ENCODE peak calls at places on chromosomes 3 and 15, in nine cellular contexts. L is colonic mucosa; B is progenitor cell of endocrine pancreas; Z is CD4-positive, alpha-beta T cell; P is HepG2; M is B cell; A is lower lobe of right lung; V is esophagus squamous epithelium; R is glutamatergic neuron. D is an unnamed sample.

GRCh38 chr3:1943395-1944118 is 155.1 kb upstream of the CNTN4 start:
- DNase-seq in L (no peak), B (no peak), Z (no peak), P (no peak), M (no peak), A (no peak), V (no peak), R (no peak), D (no peak)

GRCh38 chr3:62139957-62140356 is 233.4 kb downstream of the FEZF2 start:
- DNase-seq in L (no peak), B (no peak), Z (no peak), P (no peak), M (no peak), A (no peak), V (no peak), R (no peak), D (no peak)

GRCh38 chr3:5051772-5052171 is 70.3 kb upstream of the ARL8B start:
- DNase-seq in L (no peak), B (no peak), Z (no peak), P (no peak), M (no peak), A (no peak), V (no peak), R (no peak), D (peak)

GRCh38 chr3:196974661-196975060 is 6.0 kb upstream of the PIGZ start:
- DNase-seq in L (no peak), B (no peak), Z (no peak), P (no peak), M (no peak), A (no peak), V (no peak), R (no peak), D (no peak)

GRCh38 chr15:49169880-49170597 is at the start of gene GALK2:
- DNase-seq in L (peak), B (peak), Z (peak), P (peak), M (peak), A (peak), V (peak), R (peak), D (peak)

GRCh38 chr15:91890614-91891013 is 37.1 kb downstream of the SLCO3A1 start:
- DNase-seq in L (no peak), B (no peak), Z (no peak), P (no peak), M (no peak), A (no peak), V (no peak), R (no peak), D (no peak)

GRCh38 chr3:153151037-153151436 is 11.0 kb upstream of the RAP2B start:
- DNase-seq in L (no peak), B (no peak), Z (no peak), P (no peak), M (no peak), A (no peak), V (no peak), R (no peak), D (no peak)

GRCh38 chr3:71064976-71065763 is 518.4 kb downstream of the FOXP1 start:
- DNase-seq in L (peak), B (peak), Z (peak), P (peak), M (peak), A (peak), V (no peak), R (peak), D (peak)

GRCh38 chr15:72155021-72155621 is 36.9 kb downstream of the SENP8 start:
- DNase-seq in L (peak), B (no peak), Z (no peak), P (no peak), M (no peak), A (peak), V (no peak), R (no peak), D (no peak)

GRCh38 chr15:31263751-31264533 is 62.7 kb upstream of the KLF13 start:
- DNase-seq in L (peak), B (no peak), Z (peak), P (no peak), M (peak), A (peak), V (peak), R (no peak), D (no peak)

GRCh38 chr3:14057701-14058100 is 67.0 kb downstream of the CHCHD4 start:
- DNase-seq in L (peak), B (no peak), Z (no peak), P (no peak), M (no peak), A (no peak), V (no peak), R (no peak), D (no peak)

GRCh38 chr3:73086071-73086494 is 24.6 kb downstream of the EBLN2 start:
- DNase-seq in L (peak), B (no peak), Z (peak), P (peak), M (peak), A (no peak), V (no peak), R (peak), D (peak)

GRCh38 chr3:5047764-5048163 is 68.5 kb downstream of the BHLHE40 start:
- DNase-seq in L (no peak), B (no peak), Z (no peak), P (peak), M (no peak), A (no peak), V (no peak), R (no peak), D (no peak)

GRCh38 chr15:78634251-78635145 is 6.5 kb downstream of the CHRNB4 start:
- DNase-seq in L (no peak), B (no peak), Z (no peak), P (no peak), M (no peak), A (no peak), V (no peak), R (peak), D (no peak)

GRCh38 chr15:101295607-101296225 is 668 bp upstream of the SNRPA1 start:
- DNase-seq in L (no peak), B (no peak), Z (no peak), P (no peak), M (no peak), A (no peak), V (no peak), R (no peak), D (no peak)

GRCh38 chr15:33971811-33972210 is 3.5 kb downstream of the CHRM5 start:
- DNase-seq in L (no peak), B (no peak), Z (no peak), P (no peak), M (no peak), A (no peak), V (no peak), R (no peak), D (no peak)

GRCh38 chr3:133461291-133461690 is 61.4 kb downstream of the BFSP2 start:
- DNase-seq in L (no peak), B (no peak), Z (no peak), P (peak), M (no peak), A (no peak), V (no peak), R (no peak), D (no peak)

GRCh38 chr3:102129774-102130608 is 280.7 kb downstream of the NFKBIZ start:
- DNase-seq in L (no peak), B (no peak), Z (no peak), P (no peak), M (no peak), A (no peak), V (no peak), R (no peak), D (no peak)

GRCh38 chr3:163614886-163615285 is 1463.4 kb downstream of the SI start:
- DNase-seq in L (no peak), B (no peak), Z (no peak), P (no peak), M (no peak), A (no peak), V (no peak), R (no peak), D (no peak)

GRCh38 chr3:190369701-190370295 is 18.2 kb upstream of the CLDN16 start:
- DNase-seq in L (no peak), B (no peak), Z (no peak), P (no peak), M (no peak), A (no peak), V (no peak), R (no peak), D (no peak)

GRCh38 chr15:99961011-99961441 is 227.8 kb upstream of the LYSMD4 start:
- DNase-seq in L (peak), B (no peak), Z (no peak), P (no peak), M (peak), A (no peak), V (no peak), R (no peak), D (peak)

GRCh38 chr3:50221413-50222168 is 14.4 kb upstream of the GNAI2 start:
- DNase-seq in L (no peak), B (no peak), Z (no peak), P (peak), M (no peak), A (no peak), V (no peak), R (no peak), D (no peak)

GRCh38 chr3:196927571-196928453 is 14.5 kb downstream of the NCBP2 start:
- DNase-seq in L (no peak), B (no peak), Z (no peak), P (no peak), M (no peak), A (no peak), V (no peak), R (no peak), D (no peak)

GRCh38 chr3:129934234-129935123 is 40.0 kb upstream of the TRH start:
- DNase-seq in L (peak), B (peak), Z (peak), P (peak), M (peak), A (no peak), V (no peak), R (peak), D (peak)

GRCh38 chr3:24420224-24420623 is 74.4 kb downstream of the THRB start:
- DNase-seq in L (no peak), B (no peak), Z (no peak), P (peak), M (no peak), A (no peak), V (no peak), R (no peak), D (no peak)

GRCh38 chr3:55252921-55253320 is 234.2 kb downstream of the WNT5A start:
- DNase-seq in L (no peak), B (no peak), Z (no peak), P (no peak), M (no peak), A (no peak), V (no peak), R (no peak), D (no peak)

GRCh38 chr3:109023656-109024254 is 70.1 kb upstream of the GUCA1C start:
- DNase-seq in L (peak), B (no peak), Z (peak), P (peak), M (peak), A (no peak), V (no peak), R (peak), D (peak)

GRCh38 chr15:99006904-99007495 is 592 bp downstream of the PGPEP1L start:
- DNase-seq in L (peak), B (no peak), Z (no peak), P (no peak), M (no peak), A (no peak), V (no peak), R (no peak), D (no peak)

GRCh38 chr3:99425930-99426329 is 212.5 kb upstream of the COL8A1 start:
- DNase-seq in L (no peak), B (no peak), Z (no peak), P (no peak), M (no peak), A (no peak), V (no peak), R (no peak), D (no peak)

GRCh38 chr3:12046406-12046805 is 42.2 kb downstream of the SYN2 start:
- DNase-seq in L (no peak), B (no peak), Z (no peak), P (no peak), M (no peak), A (no peak), V (no peak), R (no peak), D (no peak)

GRCh38 chr3:36944641-36945270 is at the start of gene TRANK1:
- DNase-seq in L (peak), B (no peak), Z (peak), P (no peak), M (peak), A (peak), V (peak), R (no peak), D (peak)

GRCh38 chr15:60804986-60805949 is 326.3 kb upstream of the ICE2 start:
- DNase-seq in L (no peak), B (no peak), Z (no peak), P (no peak), M (no peak), A (no peak), V (no peak), R (no peak), D (no peak)

GRCh38 chr3:81105761-81106160 is 655.7 kb downstream of the GBE1 start:
- DNase-seq in L (no peak), B (no peak), Z (no peak), P (no peak), M (no peak), A (no peak), V (no peak), R (no peak), D (no peak)

GRCh38 chr15:45384700-45385099 is 6.4 kb upstream of the GATM start:
- DNase-seq in L (no peak), B (no peak), Z (no peak), P (no peak), M (no peak), A (no peak), V (no peak), R (no peak), D (no peak)

GRCh38 chr3:143016321-143016972 is 15.1 kb downstream of the U2SURP start:
- DNase-seq in L (no peak), B (no peak), Z (no peak), P (no peak), M (no peak), A (no peak), V (no peak), R (no peak), D (no peak)

GRCh38 chr15:64892850-64893403 is 18.8 kb upstream of the ANKDD1A start:
- DNase-seq in L (no peak), B (no peak), Z (no peak), P (no peak), M (no peak), A (peak), V (no peak), R (no peak), D (no peak)

GRCh38 chr3:48952510-48953118 is 34.0 kb downstream of the ARIH2 start:
- DNase-seq in L (peak), B (peak), Z (peak), P (peak), M (peak), A (peak), V (no peak), R (peak), D (peak)
- TF ChIP-seq CTCF in L (peak), B (peak), Z (peak), P (peak), M (peak), A (peak), V (peak), R (peak), D (peak)

GRCh38 chr3:29152379-29152778 is 128.5 kb upstream of the RBMS3 start:
- DNase-seq in L (no peak), B (no peak), Z (no peak), P (no peak), M (no peak), A (no peak), V (no peak), R (peak), D (no peak)
- TF ChIP-seq CTCF in L (no peak), B (no peak), Z (no peak), P (no peak), M (no peak), A (no peak), V (no peak), R (no peak), D (no peak)

GRCh38 chr15:58246041-58246440 is 107.9 kb downstream of the AQP9 start:
- DNase-seq in L (no peak), B (no peak), Z (no peak), P (no peak), M (no peak), A (no peak), V (no peak), R (no peak), D (no peak)

GRCh38 chr15:58243083-58243482 is 104.9 kb downstream of the AQP9 start:
- DNase-seq in L (no peak), B (no peak), Z (no peak), P (no peak), M (no peak), A (no peak), V (no peak), R (no peak), D (no peak)

GRCh38 chr15:58240191-58240932 is 102.2 kb downstream of the AQP9 start:
- DNase-seq in L (no peak), B (no peak), Z (no peak), P (no peak), M (no peak), A (no peak), V (no peak), R (no peak), D (no peak)

GRCh38 chr15:58244546-58244945 is 106.4 kb downstream of the AQP9 start:
- DNase-seq in L (no peak), B (no peak), Z (no peak), P (no peak), M (no peak), A (no peak), V (no peak), R (no peak), D (no peak)

DNA sequence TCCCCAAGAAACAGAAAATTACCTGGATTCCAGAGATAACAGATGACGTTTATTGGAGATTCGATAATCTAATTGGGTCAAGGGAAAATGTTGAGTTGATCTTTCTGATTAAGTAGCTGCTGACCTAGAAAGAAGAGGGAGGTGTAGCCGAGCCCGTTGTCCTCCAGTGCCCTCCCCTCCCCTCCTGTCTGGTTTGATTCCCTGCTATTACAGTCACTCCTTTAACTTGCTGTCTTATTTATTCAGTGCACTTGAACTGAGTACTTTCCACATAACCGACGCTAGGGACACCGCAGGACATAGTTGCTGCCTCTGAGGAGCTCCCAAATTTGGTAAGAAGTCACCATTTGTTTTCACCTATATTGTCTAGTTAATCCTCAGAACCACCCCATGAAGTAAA is 103.7 kb downstream of the AQP9 start:
- DNase-seq in L (no peak), B (no peak), Z (no peak), P (no peak), M (no peak), A (no peak), V (no peak), R (no peak), D (no peak)
- TF ChIP-seq CTCF in L (no peak), B (no peak), Z (no peak), P (no peak), M (no peak), A (no peak), V (no peak), R (no peak), D (no peak)

DNA sequence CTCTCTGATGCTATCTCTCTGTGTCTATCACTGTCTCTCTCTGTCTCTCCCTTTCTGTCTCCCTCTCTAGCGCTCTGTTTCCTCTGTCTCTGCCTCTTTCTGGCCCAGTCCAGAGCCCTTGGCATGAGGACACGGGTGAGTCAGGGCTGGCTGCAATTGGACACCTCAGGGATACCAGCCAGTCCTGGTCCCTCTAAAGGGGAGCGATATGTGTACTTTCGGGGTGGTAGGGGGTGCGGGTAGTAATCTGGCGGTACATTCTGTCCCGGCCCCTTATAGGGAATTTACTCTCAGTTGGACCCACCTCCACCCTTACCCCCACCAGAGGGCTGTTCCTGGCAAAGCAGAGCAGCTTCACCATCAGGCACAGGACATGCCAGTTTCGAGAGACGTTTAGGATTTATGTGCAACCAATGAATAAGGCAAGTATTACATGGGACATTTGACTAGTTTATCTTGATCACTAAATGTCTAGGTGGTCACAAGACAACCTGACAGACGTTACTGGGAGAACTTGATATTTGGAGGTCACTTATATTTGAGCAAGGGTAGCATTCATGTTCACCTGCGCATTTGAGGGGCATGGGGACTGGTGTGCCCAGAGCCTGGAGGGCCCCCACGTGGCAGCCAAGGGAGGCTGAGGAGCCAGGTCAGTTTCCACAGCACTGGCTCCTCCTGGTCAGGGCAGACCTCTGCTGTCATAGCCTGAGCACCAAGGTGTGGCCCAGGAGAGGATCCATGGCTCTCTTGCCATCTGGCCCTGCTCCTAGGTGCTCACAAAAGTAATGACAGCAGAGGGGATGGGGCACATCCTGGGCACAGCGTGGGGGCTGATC is 256.1 kb downstream of the PLCL2 start:
- DNase-seq in L (no peak), B (no peak), Z (no peak), P (no peak), M (no peak), A (no peak), V (no peak), R (no peak), D (no peak)
- TF ChIP-seq CTCF in L (no peak), B (no peak), Z (no peak), P (peak), M (no peak), A (no peak), V (no peak), R (no peak), D (peak)

DNA sequence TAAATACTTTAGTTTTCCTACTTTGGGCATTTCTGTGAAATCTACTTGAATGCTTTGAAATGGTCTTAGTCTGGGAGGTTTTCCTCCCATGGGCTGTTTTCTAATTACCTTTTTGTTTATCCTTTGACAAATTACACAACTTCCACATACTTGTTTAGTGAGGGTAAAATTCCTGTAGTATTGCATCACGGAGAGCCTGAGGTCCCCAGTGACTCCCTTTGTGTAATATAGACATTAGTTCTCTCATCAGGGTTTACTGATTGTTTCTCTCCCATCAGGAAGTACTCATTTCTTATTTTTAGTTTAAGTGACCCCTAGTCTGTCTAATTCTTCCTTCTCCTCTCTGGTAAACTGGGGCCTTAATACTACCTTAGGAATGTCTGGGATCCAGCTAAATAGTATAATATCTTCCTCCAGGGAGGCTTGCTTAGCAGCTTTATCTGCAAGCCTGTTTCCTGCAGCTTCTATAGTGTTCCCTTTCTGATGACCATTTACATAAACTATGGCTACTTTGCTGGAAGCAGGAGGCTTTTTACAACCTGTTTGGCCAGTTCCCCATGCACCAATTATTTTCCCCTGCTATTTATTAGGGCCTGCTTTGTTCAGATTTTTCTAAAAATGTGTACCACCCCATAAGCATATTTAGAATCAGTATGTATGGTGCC is 87.2 kb upstream of the XCR1 start:
- DNase-seq in L (no peak), B (no peak), Z (no peak), P (peak), M (no peak), A (no peak), V (no peak), R (no peak), D (no peak)
- TF ChIP-seq CTCF in L (no peak), B (no peak), Z (no peak), P (no peak), M (no peak), A (no peak), V (no peak), R (no peak), D (no peak)

GRCh38 chr3:39102504-39103323 is 4.7 kb downstream of the GORASP1 start:
- DNase-seq in L (no peak), B (no peak), Z (no peak), P (no peak), M (no peak), A (no peak), V (no peak), R (no peak), D (no peak)
- TF ChIP-seq CTCF in L (no peak), B (no peak), Z (no peak), P (no peak), M (no peak), A (no peak), V (no peak), R (no peak), D (no peak)